ENCODE peak calls at places on chromosomes 2 and 18, in six cellular contexts. Z is A673, R is Panc1, J is endodermal cell, N is AG10803, C is HCT116. S is an unnamed sample.

GRCh38 chr2:105597011-105597830 is 147.5 kb upstream of the NCK2 start:
- DNase-seq in J (no peak), C (no peak), N (no peak), R (no peak), Z (no peak), S (no peak)

GRCh38 chr2:142918624-142919023 is 41.2 kb downstream of the KYNU start:
- DNase-seq in R (no peak), N (no peak), C (no peak), J (no peak), Z (no peak), S (peak)

GRCh38 chr2:236646441-236646840 is 76.8 kb downstream of the ACKR3 start:
- DNase-seq in N (no peak), C (no peak), Z (no peak), R (no peak), J (no peak), S (no peak)

GRCh38 chr2:105782123-105782522 is 37.4 kb downstream of the NCK2 start:
- DNase-seq in J (no peak), N (no peak), R (no peak), C (no peak), Z (peak), S (no peak)

GRCh38 chr2:25257032-25257455 is 84.7 kb downstream of the DNMT3A start:
- DNase-seq in Z (no peak), J (no peak), C (no peak), N (peak), R (no peak), S (peak)

GRCh38 chr2:126749537-126749936 is 93.6 kb downstream of the GYPC start:
- DNase-seq in R (no peak), N (peak), J (no peak), Z (peak), C (no peak), S (no peak)

GRCh38 chr18:62379051-62379450 is 53.9 kb downstream of the TNFRSF11A start:
- DNase-seq in R (no peak), C (no peak), J (no peak), Z (no peak), N (no peak), S (no peak)

GRCh38 chr2:218281449-218281848 is 10.9 kb downstream of the TMBIM1 start:
- DNase-seq in J (no peak), N (no peak), R (no peak), C (no peak), Z (no peak), S (no peak)

GRCh38 chr2:170339753-170340692 is 162.1 kb downstream of the MYO3B start:
- DNase-seq in Z (no peak), J (no peak), C (no peak), N (no peak), R (no peak), S (no peak)

GRCh38 chr2:86002375-86002774 is 103.3 kb downstream of the POLR1A start:
- DNase-seq in R (no peak), C (no peak), J (no peak), Z (no peak), N (no peak), S (no peak)

GRCh38 chr2:36993841-36994620 is 27.7 kb upstream of the STRN start:
- DNase-seq in C (no peak), J (no peak), N (peak), R (no peak), Z (peak), S (peak)

GRCh38 chr18:65567372-65567771 is 183.4 kb upstream of the CDH7 start:
- DNase-seq in Z (peak), R (no peak), J (no peak), N (no peak), C (no peak), S (peak)
- H3K4me3 ChIP-seq in Z (no peak), R (no peak), J (no peak), N (no peak), C (no peak), S (no peak)

DNA sequence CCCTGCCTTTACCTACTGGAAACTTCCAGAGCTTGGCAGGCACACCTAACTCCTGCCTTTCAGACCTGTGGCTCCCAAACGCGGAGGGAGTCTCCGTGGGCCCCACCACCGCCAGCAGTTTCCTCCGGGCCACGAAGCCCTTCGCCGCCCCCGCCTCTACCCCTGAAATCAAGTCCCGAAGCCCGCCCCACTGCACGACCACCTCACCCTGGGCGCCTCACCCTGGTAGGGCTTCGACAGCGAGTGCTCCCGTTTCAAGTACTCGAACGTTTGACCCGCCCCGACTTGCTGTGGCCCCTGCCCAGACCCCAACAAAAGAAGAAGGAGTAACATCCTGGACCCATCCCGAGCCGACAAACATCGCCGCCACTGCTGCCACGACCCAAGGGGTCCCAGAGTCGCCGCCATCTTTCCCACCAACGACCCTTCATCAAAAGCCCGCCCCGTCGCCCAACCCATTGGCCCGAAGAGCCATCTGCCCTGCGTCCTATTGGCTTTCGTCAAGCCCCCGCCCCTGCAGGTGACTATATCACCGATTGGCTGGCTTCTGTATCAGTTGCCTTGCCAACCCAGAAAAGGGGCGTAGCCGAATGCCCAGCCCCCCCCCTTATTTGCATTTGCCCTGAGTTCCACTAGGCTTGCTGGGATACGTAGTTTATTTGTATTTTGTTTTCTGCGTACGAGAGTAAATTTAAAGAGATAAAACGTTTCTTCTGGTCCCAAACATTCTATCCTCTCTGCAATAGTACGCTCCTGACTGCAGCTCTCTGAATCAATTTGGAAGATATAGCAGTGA is at the start of gene LMAN2L:
- DNase-seq in C (peak), R (peak), N (peak), J (peak), Z (peak), S (peak)
- TF ChIP-seq CTCF in C (no peak), R (no peak), N (no peak), J (peak), Z (no peak), S (no peak)

GRCh38 chr2:118221952-118222594 is 133.8 kb downstream of the INSIG2 start:
- DNase-seq in R (peak), Z (peak), J (peak), N (peak), C (peak), S (peak)

GRCh38 chr2:118224888-118225264 is 136.6 kb downstream of the INSIG2 start:
- DNase-seq in J (peak), N (no peak), Z (peak), C (no peak), R (no peak), S (no peak)

GRCh38 chr2:118224144-118224887 is 136.0 kb downstream of the INSIG2 start:
- DNase-seq in R (no peak), Z (no peak), C (no peak), J (peak), N (peak), S (no peak)

GRCh38 chr2:118222643-118223486 is 134.6 kb downstream of the INSIG2 start:
- DNase-seq in R (no peak), Z (no peak), N (no peak), J (no peak), C (no peak), S (no peak)

DNA sequence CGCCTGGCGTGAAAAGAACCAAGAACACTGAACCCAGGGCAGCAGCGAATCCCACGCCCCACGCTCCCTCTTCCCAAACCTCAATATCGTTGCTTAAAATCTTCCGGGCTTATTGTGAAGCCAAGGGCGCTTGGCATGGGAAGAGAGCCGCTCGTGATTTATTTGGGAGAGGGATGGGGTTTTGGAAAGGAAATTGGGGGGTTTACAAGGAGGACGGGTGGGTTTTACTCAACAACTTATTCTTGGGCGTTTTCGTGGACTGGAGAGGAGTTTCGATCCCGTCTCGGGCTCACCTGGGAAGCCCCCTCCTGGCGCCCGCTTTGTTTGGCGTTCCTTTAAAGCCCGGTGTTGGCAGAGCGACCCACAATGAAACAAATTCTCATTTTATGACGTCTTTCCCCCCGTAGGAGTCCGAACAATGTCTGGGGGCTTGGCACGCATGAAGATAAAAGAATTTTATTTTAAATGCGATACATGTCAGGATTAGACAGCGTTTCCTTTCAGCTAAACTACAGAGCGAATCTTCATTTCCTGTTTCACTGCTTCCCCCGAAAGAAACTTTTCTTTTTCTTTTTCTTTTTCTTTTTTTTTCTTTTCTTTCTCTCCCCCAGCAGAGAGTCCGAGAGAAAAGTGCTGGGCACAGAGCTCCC is 135.3 kb downstream of the INSIG2 start:
- DNase-seq in N (peak), Z (peak), C (no peak), R (no peak), J (peak), S (no peak)
- H3K4me3 ChIP-seq in N (peak), Z (peak), C (no peak), R (peak), J (peak), S (peak)

GRCh38 chr2:65350714-65351113 is 81.7 kb downstream of the SPRED2 start:
- DNase-seq in Z (peak), C (no peak), N (no peak), R (no peak), J (peak), S (peak)
- TF ChIP-seq CTCF in Z (peak), C (peak), N (peak), R (peak), J (peak), S (peak)

DNA sequence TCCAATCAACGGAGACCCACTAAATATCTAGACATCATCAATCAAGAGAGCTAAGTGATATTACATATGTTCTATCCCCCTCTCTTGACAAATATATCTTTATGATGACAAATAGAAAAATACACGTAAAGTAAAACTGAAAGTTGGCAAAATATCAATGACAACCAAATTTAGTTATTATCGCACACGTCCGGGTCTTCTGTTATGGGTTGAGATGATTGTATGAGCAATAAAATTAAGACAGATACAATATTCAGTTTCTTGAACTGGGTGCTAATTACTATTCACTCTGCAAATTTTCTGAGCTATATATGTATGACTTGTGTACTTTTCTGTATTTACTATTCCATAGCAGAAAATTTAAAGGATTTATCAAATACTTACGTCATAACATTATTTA is 44.2 kb downstream of the CD28 start:
- DNase-seq in N (no peak), J (no peak), C (no peak), R (no peak), Z (no peak), S (no peak)
- H3K4me3 ChIP-seq in N (no peak), J (no peak), C (no peak), R (no peak), Z (no peak), S (no peak)

S was measured in foreskin fibroblast.